ENCODE peak calls at places on chromosomes 3 and 15, in four cellular contexts. One of them, this sample, is unnamed.

GRCh38 chr3:127734754-127735473 is 62.2 kb downstream of the ABTB1 start:
- DNase-seq in Karpas-422: peak; percentile 80
- DNase-seq in NCI-H146: no peak
- DNase-seq in Kasumi-1: peak; percentile 87
- DNase-seq in this sample: no peak

GRCh38 chr3:196440041-196440537 is 7.9 kb upstream of the UBXN7 start:
- DNase-seq in Karpas-422: no peak
- DNase-seq in NCI-H146: no peak
- DNase-seq in Kasumi-1: no peak
- DNase-seq in this sample: no peak

GRCh38 chr15:41558400-41559238 is at the start of gene TYRO3:
- DNase-seq in Karpas-422: peak; percentile 69
- DNase-seq in NCI-H146: peak; percentile 64
- DNase-seq in Kasumi-1: no peak
- DNase-seq in this sample: peak; percentile 66

GRCh38 chr15:53378096-53378620 is 381.3 kb downstream of the WDR72 start:
- DNase-seq in Karpas-422: no peak
- DNase-seq in NCI-H146: peak; percentile 52
- DNase-seq in Kasumi-1: no peak
- DNase-seq in this sample: no peak

GRCh38 chr15:64452988-64453688 is 7.2 kb upstream of the ZNF609 start:
- DNase-seq in Karpas-422: no peak
- DNase-seq in NCI-H146: no peak
- DNase-seq in Kasumi-1: no peak
- DNase-seq in this sample: no peak

GRCh38 chr3:42658771-42659390 is 5.4 kb downstream of the ZBTB47 start:
- DNase-seq in Karpas-422: no peak
- DNase-seq in NCI-H146: no peak
- DNase-seq in Kasumi-1: no peak
- DNase-seq in this sample: no peak

GRCh38 chr3:43415088-43415487 is 128.7 kb downstream of the SNRK start:
- DNase-seq in Karpas-422: no peak
- DNase-seq in NCI-H146: no peak
- DNase-seq in Kasumi-1: no peak
- DNase-seq in this sample: no peak

GRCh38 chr15:28931828-28932227 is 46.1 kb downstream of the APBA2 start:
- DNase-seq in Karpas-422: no peak
- DNase-seq in NCI-H146: no peak
- DNase-seq in Kasumi-1: no peak
- DNase-seq in this sample: no peak

GRCh38 chr3:13022348-13023250 is 50.6 kb downstream of the IQSEC1 start:
- DNase-seq in Karpas-422: peak; percentile 49
- DNase-seq in NCI-H146: no peak
- DNase-seq in Kasumi-1: no peak
- DNase-seq in this sample: no peak

GRCh38 chr3:45573591-45573990 is 21.0 kb upstream of the LIMD1 start:
- DNase-seq in Karpas-422: no peak
- DNase-seq in NCI-H146: no peak
- DNase-seq in Kasumi-1: no peak
- DNase-seq in this sample: no peak

GRCh38 chr15:61682891-61683500 is 377.3 kb downstream of the VPS13C start:
- DNase-seq in Karpas-422: no peak
- DNase-seq in NCI-H146: no peak
- DNase-seq in Kasumi-1: no peak
- DNase-seq in this sample: no peak

GRCh38 chr3:192819001-192819569 is 91.7 kb upstream of the FGF12 start:
- DNase-seq in Karpas-422: no peak
- DNase-seq in NCI-H146: no peak
- DNase-seq in Kasumi-1: no peak
- DNase-seq in this sample: no peak

GRCh38 chr3:105367063-105367405 is 325 bp downstream of the ALCAM start:
- DNase-seq in Karpas-422: peak; percentile 45
- DNase-seq in NCI-H146: peak; percentile 87
- DNase-seq in Kasumi-1: peak; percentile 40
- DNase-seq in this sample: peak; percentile 31

GRCh38 chr3:104582092-104582491 is 784.6 kb upstream of the ALCAM start:
- DNase-seq in Karpas-422: peak; percentile 84
- DNase-seq in NCI-H146: no peak
- DNase-seq in Kasumi-1: peak; percentile 7
- DNase-seq in this sample: no peak

GRCh38 chr3:14640734-14641133 is 10.8 kb upstream of the CCDC174 start:
- DNase-seq in Karpas-422: no peak
- DNase-seq in NCI-H146: no peak
- DNase-seq in Kasumi-1: no peak
- DNase-seq in this sample: no peak

GRCh38 chr3:95154775-95155174 is 1091.9 kb downstream of the NSUN3 start:
- DNase-seq in Karpas-422: no peak
- DNase-seq in NCI-H146: no peak
- DNase-seq in Kasumi-1: no peak
- DNase-seq in this sample: no peak

GRCh38 chr3:146814601-146815315 is 209.6 kb upstream of the PLSCR5 start:
- DNase-seq in Karpas-422: no peak
- DNase-seq in NCI-H146: no peak
- DNase-seq in Kasumi-1: no peak
- DNase-seq in this sample: no peak

GRCh38 chr3:132083583-132084372 is 49.0 kb upstream of the CPNE4 start:
- DNase-seq in Karpas-422: no peak
- DNase-seq in NCI-H146: no peak
- DNase-seq in Kasumi-1: no peak
- DNase-seq in this sample: no peak

GRCh38 chr15:37995461-37996347 is 61.3 kb downstream of the TMCO5A start:
- DNase-seq in Karpas-422: peak; percentile 84
- DNase-seq in NCI-H146: peak; percentile 4
- DNase-seq in Kasumi-1: peak; percentile 24
- DNase-seq in this sample: no peak

GRCh38 chr3:13688034-13688433 is 139.1 kb downstream of the FBLN2 start:
- DNase-seq in Karpas-422: no peak
- DNase-seq in NCI-H146: no peak
- DNase-seq in Kasumi-1: no peak
- DNase-seq in this sample: no peak

GRCh38 chr3:104907507-104907906 is 459.2 kb upstream of the ALCAM start:
- DNase-seq in Karpas-422: no peak
- DNase-seq in NCI-H146: no peak
- DNase-seq in Kasumi-1: no peak
- DNase-seq in this sample: no peak

GRCh38 chr3:109559389-109559788 is 222.0 kb upstream of the DPPA4 start:
- DNase-seq in Karpas-422: no peak
- DNase-seq in NCI-H146: no peak
- DNase-seq in Kasumi-1: no peak
- DNase-seq in this sample: no peak

GRCh38 chr3:61381745-61382392 is 130.6 kb upstream of the FHIT start:
- DNase-seq in Karpas-422: peak; percentile 72
- DNase-seq in NCI-H146: peak; percentile 6
- DNase-seq in Kasumi-1: peak; percentile 70
- DNase-seq in this sample: no peak

GRCh38 chr15:89177633-89178306 is 43.6 kb downstream of the RLBP1 start:
- DNase-seq in Karpas-422: peak; percentile 89
- DNase-seq in NCI-H146: peak; percentile 42
- DNase-seq in Kasumi-1: peak; percentile 76
- DNase-seq in this sample: peak; percentile 62

GRCh38 chr3:187223799-187224198 is 26.5 kb downstream of the RTP1 start:
- DNase-seq in Karpas-422: peak; percentile 55
- DNase-seq in NCI-H146: no peak
- DNase-seq in Kasumi-1: no peak
- DNase-seq in this sample: no peak

GRCh38 chr3:107264888-107265287 is 112.4 kb upstream of the CCDC54 start:
- DNase-seq in Karpas-422: no peak
- DNase-seq in NCI-H146: no peak
- DNase-seq in Kasumi-1: no peak
- DNase-seq in this sample: no peak

GRCh38 chr3:45599984-45600650 is 5.6 kb downstream of the LIMD1 start:
- DNase-seq in Karpas-422: no peak
- DNase-seq in NCI-H146: no peak
- DNase-seq in Kasumi-1: peak; percentile 16
- DNase-seq in this sample: peak; percentile 65

GRCh38 chr3:179074656-179075055 is 3.0 kb upstream of the ZMAT3 start:
- DNase-seq in Karpas-422: no peak
- DNase-seq in NCI-H146: no peak
- DNase-seq in Kasumi-1: peak; percentile 24
- DNase-seq in this sample: no peak

GRCh38 chr15:100972975-100973350 is 53.8 kb downstream of the LRRK1 start:
- DNase-seq in Karpas-422: no peak
- DNase-seq in NCI-H146: no peak
- DNase-seq in Kasumi-1: no peak
- DNase-seq in this sample: no peak